ENCODE peak calls at places on chromosome 6, in eight cellular contexts. F is foreskin fibroblast, R is BJ, W is uterus, Q is LNCaP clone FGC, K is epithelial cell of esophagus, J is GM23338, G is fibroblast of lung. H is an unnamed sample.

GRCh38 chr6:22219916-22220315 is 76.9 kb downstream of the PRL start:
- DNase-seq in F (no peak), R (no peak), W (no peak), Q (no peak), K (no peak), J (no peak), G (peak), H (no peak)

GRCh38 chr6:168956884-168957730 is 296.5 kb downstream of the THBS2 start:
- DNase-seq in F (peak), R (peak), W (peak), Q (peak), K (peak), J (peak), G (peak), H (peak)

GRCh38 chr6:161373905-161374451 is 100.1 kb upstream of the AGPAT4 start:
- DNase-seq in F (peak), R (no peak), W (peak), Q (peak), K (peak), J (peak), G (peak), H (peak)

GRCh38 chr6:20540683-20541082 is 6.4 kb downstream of the CDKAL1 start:
- DNase-seq in F (no peak), R (no peak), W (no peak), Q (no peak), K (peak), J (no peak), G (peak), H (no peak)

GRCh38 chr6:18400831-18401446 is 13.8 kb downstream of the RNF144B start:
- DNase-seq in F (no peak), R (no peak), W (no peak), Q (no peak), K (no peak), J (no peak), G (no peak), H (no peak)

GRCh38 chr6:139482184-139482751 is 107.8 kb upstream of the CITED2 start:
- DNase-seq in F (no peak), R (no peak), W (no peak), Q (no peak), K (no peak), J (no peak), G (peak), H (no peak)

GRCh38 chr6:1724124-1724523 is 114.4 kb downstream of the FOXC1 start:
- DNase-seq in F (no peak), R (no peak), W (no peak), Q (peak), K (peak), J (peak), G (no peak), H (no peak)

GRCh38 chr6:99024089-99024488 is 76.3 kb upstream of the FBXL4 start:
- DNase-seq in F (no peak), R (no peak), W (no peak), Q (no peak), K (no peak), J (no peak), G (no peak), H (no peak)

GRCh38 chr6:75266716-75267291 is 17.8 kb downstream of the TMEM30A start:
- DNase-seq in F (no peak), R (no peak), W (no peak), Q (no peak), K (peak), J (peak), G (peak), H (no peak)

GRCh38 chr6:13990830-13991229 is 66.1 kb downstream of the RNF182 start:
- DNase-seq in F (no peak), R (no peak), W (no peak), Q (no peak), K (peak), J (no peak), G (peak), H (no peak)

GRCh38 chr6:35573495-35574110 is 60.9 kb upstream of the TULP1 start:
- DNase-seq in F (no peak), R (no peak), W (no peak), Q (no peak), K (no peak), J (no peak), G (no peak), H (no peak)

GRCh38 chr6:130500693-130501092 is 134.9 kb downstream of the TMEM200A start:
- DNase-seq in F (peak), R (peak), W (no peak), Q (no peak), K (peak), J (no peak), G (peak), H (no peak)

GRCh38 chr6:5584072-5584471 is 322.8 kb downstream of the FARS2 start:
- DNase-seq in F (peak), R (peak), W (no peak), Q (no peak), K (no peak), J (no peak), G (peak), H (no peak)

GRCh38 chr6:45923831-45924391 is 91.7 kb downstream of the CLIC5 start:
- DNase-seq in F (peak), R (no peak), W (no peak), Q (no peak), K (peak), J (no peak), G (peak), H (no peak)

GRCh38 chr6:117938324-117938995 is 31.4 kb downstream of the SLC35F1 start:
- DNase-seq in F (no peak), R (peak), W (peak), Q (no peak), K (no peak), J (peak), G (no peak), H (peak)

GRCh38 chr6:112286010-112286409 is 31.6 kb upstream of the LAMA4 start:
- DNase-seq in F (no peak), R (no peak), W (no peak), Q (no peak), K (no peak), J (no peak), G (no peak), H (no peak)

GRCh38 chr6:31203345-31203979 is 33.0 kb upstream of the POU5F1 start:
- DNase-seq in F (peak), R (no peak), W (no peak), Q (peak), K (peak), J (no peak), G (peak), H (peak)

GRCh38 chr6:57313711-57314471 is 3.5 kb upstream of the PRIM2 start:
- DNase-seq in F (peak), R (peak), W (peak), Q (no peak), K (peak), J (no peak), G (peak), H (no peak)

GRCh38 chr6:143542915-143543314 is 31.4 kb upstream of the FUCA2 start:
- DNase-seq in F (peak), R (no peak), W (no peak), Q (no peak), K (peak), J (no peak), G (no peak), H (no peak)

GRCh38 chr6:44543664-44544063 is 156.2 kb downstream of the CDC5L start:
- DNase-seq in F (no peak), R (no peak), W (no peak), Q (no peak), K (no peak), J (no peak), G (no peak), H (no peak)

GRCh38 chr6:5510331-5510730 is 249.0 kb downstream of the FARS2 start:
- DNase-seq in F (no peak), R (no peak), W (no peak), Q (no peak), K (no peak), J (peak), G (no peak), H (no peak)

GRCh38 chr6:52403086-52403485 is 17.1 kb upstream of the EFHC1 start:
- DNase-seq in F (no peak), R (no peak), W (no peak), Q (no peak), K (no peak), J (no peak), G (no peak), H (no peak)

GRCh38 chr6:107515955-107516354 is 26.0 kb downstream of the SOBP start:
- DNase-seq in F (no peak), R (no peak), W (no peak), Q (no peak), K (no peak), J (no peak), G (no peak), H (no peak)

GRCh38 chr6:109024784-109025183 is 69.9 kb downstream of the SESN1 start:
- DNase-seq in F (no peak), R (no peak), W (no peak), Q (no peak), K (no peak), J (peak), G (no peak), H (no peak)

GRCh38 chr6:139271056-139271455 is 20.7 kb downstream of the TXLNB start:
- DNase-seq in F (no peak), R (no peak), W (no peak), Q (no peak), K (peak), J (no peak), G (peak), H (no peak)

GRCh38 chr6:27736686-27737085 is 175.5 kb downstream of the OR2B2 start:
- DNase-seq in F (no peak), R (no peak), W (no peak), Q (no peak), K (no peak), J (no peak), G (no peak), H (no peak)

GRCh38 chr6:85404497-85405174 is 45.2 kb upstream of the NT5E start:
- DNase-seq in F (peak), R (peak), W (no peak), Q (no peak), K (peak), J (no peak), G (peak), H (peak)

GRCh38 chr6:127816643-127817042 is 84.2 kb downstream of the THEMIS start:
- DNase-seq in F (no peak), R (no peak), W (no peak), Q (no peak), K (no peak), J (peak), G (no peak), H (no peak)

GRCh38 chr6:125742024-125742423 is 7.4 kb upstream of the HEY2 start:
- DNase-seq in F (no peak), R (no peak), W (no peak), Q (no peak), K (no peak), J (no peak), G (no peak), H (no peak)

GRCh38 chr6:43220439-43220951 is 8.8 kb downstream of the DNPH1 start:
- DNase-seq in F (no peak), R (no peak), W (no peak), Q (no peak), K (no peak), J (no peak), G (no peak), H (no peak)

GRCh38 chr6:138844203-138844602 is 48.3 kb downstream of the ECT2L start:
- DNase-seq in F (peak), R (peak), W (peak), Q (no peak), K (no peak), J (peak), G (peak), H (no peak)

GRCh38 chr6:162713926-162714759 is 13.4 kb downstream of the PRKN start:
- DNase-seq in F (no peak), R (no peak), W (no peak), Q (no peak), K (no peak), J (peak), G (no peak), H (no peak)

GRCh38 chr6:135637701-135638100 is 140.2 kb upstream of the AHI1 start:
- DNase-seq in F (no peak), R (no peak), W (no peak), Q (no peak), K (no peak), J (no peak), G (peak), H (no peak)

GRCh38 chr6:150255840-150256239 is 113.0 kb upstream of the IYD start:
- DNase-seq in F (no peak), R (no peak), W (no peak), Q (no peak), K (peak), J (no peak), G (no peak), H (no peak)

DNA sequence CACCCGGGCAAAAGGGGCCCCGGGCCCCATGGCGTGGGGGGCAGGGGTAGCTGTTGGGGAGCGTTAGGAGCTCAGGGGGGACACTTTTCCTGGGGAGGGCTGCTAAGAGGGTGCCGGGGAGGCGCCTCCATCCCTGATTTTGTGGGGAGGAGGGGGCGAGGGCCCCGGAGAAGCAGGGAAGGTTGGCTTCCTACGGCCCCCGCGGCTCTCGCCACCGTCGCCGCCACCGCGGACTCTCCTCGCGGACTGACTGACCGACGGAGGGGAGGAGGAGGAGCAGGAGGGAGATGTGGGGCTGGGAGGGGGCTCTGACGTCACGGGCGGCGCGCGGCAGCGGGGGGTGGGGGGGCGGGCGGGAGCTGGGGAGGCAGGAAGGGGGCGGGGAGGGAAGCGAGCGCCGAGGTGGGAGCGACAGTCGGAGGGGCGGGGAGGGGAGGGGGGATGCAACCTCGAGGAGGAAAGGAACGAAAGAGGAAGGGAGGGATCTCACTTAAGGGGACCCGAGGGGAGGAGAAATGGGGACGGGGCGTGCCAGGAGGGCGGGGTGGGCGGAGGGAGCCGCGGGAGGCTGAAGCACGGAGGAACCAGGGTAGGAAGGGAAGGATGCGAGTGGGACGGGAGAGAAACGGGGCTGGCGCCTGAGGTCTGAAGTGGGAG is 5.1 kb downstream of the GABBR1 start:
- DNase-seq in F (peak), R (no peak), W (peak), Q (no peak), K (peak), J (peak), G (peak), H (peak)
- H3K4me3 ChIP-seq in F (peak), R (peak), W (peak), Q (peak), K (peak), J (peak), G (peak), H (peak)

GRCh38 chr6:167647750-167648470 is 178.8 kb upstream of the AFDN start:
- DNase-seq in F (no peak), R (no peak), W (no peak), Q (no peak), K (no peak), J (no peak), G (no peak), H (no peak)

GRCh38 chr6:167648506-167649278 is 178.0 kb upstream of the AFDN start:
- DNase-seq in F (no peak), R (no peak), W (no peak), Q (no peak), K (no peak), J (no peak), G (no peak), H (no peak)

GRCh38 chr6:167649486-167649885 is 177.2 kb upstream of the AFDN start:
- DNase-seq in F (no peak), R (no peak), W (no peak), Q (no peak), K (no peak), J (no peak), G (no peak), H (no peak)

GRCh38 chr6:167645383-167645782 is 181.3 kb upstream of the AFDN start:
- DNase-seq in F (no peak), R (no peak), W (no peak), Q (no peak), K (no peak), J (no peak), G (no peak), H (no peak)

GRCh38 chr6:167647333-167647732 is 179.4 kb upstream of the AFDN start:
- DNase-seq in F (no peak), R (no peak), W (no peak), Q (no peak), K (no peak), J (no peak), G (no peak), H (no peak)
- H3K4me3 ChIP-seq in F (no peak), R (no peak), W (no peak), Q (no peak), K (no peak), J (no peak), G (no peak), H (no peak)

GRCh38 chr6:90368601-90369000 is 72.0 kb upstream of the BACH2 start:
- DNase-seq in F (no peak), R (no peak), W (no peak), Q (no peak), K (no peak), J (no peak), G (peak), H (no peak)
- H3K4me3 ChIP-seq in F (no peak), R (no peak), W (no peak), Q (no peak), K (no peak), J (no peak), G (peak), H (no peak)

GRCh38 chr6:38350882-38351281 is 288.8 kb downstream of the BTBD9 start:
- DNase-seq in F (no peak), R (no peak), W (no peak), Q (no peak), K (no peak), J (peak), G (peak), H (no peak)
- H3K4me3 ChIP-seq in F (no peak), R (no peak), W (no peak), Q (no peak), K (no peak), J (no peak), G (no peak), H (no peak)

GRCh38 chr6:42021847-42022754 is 28.2 kb upstream of the TAF8 start:
- DNase-seq in F (no peak), R (no peak), W (no peak), Q (no peak), K (no peak), J (peak), G (peak), H (no peak)

GRCh38 chr6:42025790-42026311 is 24.5 kb upstream of the TAF8 start:
- DNase-seq in F (no peak), R (no peak), W (no peak), Q (no peak), K (no peak), J (no peak), G (no peak), H (no peak)

GRCh38 chr6:42020967-42021366 is 29.4 kb upstream of the TAF8 start:
- DNase-seq in F (no peak), R (no peak), W (no peak), Q (no peak), K (no peak), J (no peak), G (no peak), H (no peak)

GRCh38 chr6:42025066-42025789 is 25.1 kb upstream of the TAF8 start:
- DNase-seq in F (no peak), R (no peak), W (no peak), Q (no peak), K (no peak), J (no peak), G (no peak), H (no peak)

DNA sequence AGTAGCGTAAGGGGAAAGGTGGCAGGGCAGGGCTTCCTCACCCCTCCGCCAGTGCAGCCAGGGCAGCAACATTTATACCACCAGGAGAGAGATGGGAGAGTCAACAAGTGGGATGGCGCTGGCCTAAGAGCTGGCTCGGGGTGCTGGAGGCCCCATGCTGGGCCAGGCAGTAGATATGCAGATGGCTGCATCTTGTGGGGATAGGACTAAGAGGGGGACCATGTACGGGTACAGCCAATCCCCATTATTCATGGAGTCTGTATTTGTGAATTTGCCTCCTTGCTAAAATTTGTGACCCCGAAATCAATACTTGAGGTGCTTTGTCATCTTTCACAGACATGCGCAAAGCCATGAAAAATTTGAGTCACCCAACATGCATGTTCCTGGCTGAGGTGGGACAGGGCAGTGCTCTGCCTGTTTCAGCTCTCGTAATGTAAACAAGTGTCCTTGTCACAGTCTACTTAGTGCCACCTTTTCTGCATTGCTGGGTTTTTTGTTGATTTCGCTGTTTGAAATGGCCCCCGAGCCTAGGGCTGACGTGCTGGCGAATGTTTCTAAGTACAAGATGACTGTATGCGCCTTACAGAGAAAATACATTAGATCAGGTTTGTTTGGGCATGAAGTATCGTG is 27.5 kb upstream of the TAF8 start:
- DNase-seq in F (no peak), R (no peak), W (no peak), Q (no peak), K (no peak), J (no peak), G (no peak), H (no peak)
- H3K4me3 ChIP-seq in F (no peak), R (no peak), W (no peak), Q (no peak), K (no peak), J (no peak), G (no peak), H (no peak)

GRCh38 chr6:33213989-33214335 is 5.7 kb downstream of the RING1 start:
- DNase-seq in F (no peak), R (no peak), W (no peak), Q (no peak), K (no peak), J (no peak), G (no peak), H (no peak)
- H3K4me3 ChIP-seq in F (peak), R (peak), W (no peak), Q (no peak), K (peak), J (peak), G (peak), H (no peak)

DNA sequence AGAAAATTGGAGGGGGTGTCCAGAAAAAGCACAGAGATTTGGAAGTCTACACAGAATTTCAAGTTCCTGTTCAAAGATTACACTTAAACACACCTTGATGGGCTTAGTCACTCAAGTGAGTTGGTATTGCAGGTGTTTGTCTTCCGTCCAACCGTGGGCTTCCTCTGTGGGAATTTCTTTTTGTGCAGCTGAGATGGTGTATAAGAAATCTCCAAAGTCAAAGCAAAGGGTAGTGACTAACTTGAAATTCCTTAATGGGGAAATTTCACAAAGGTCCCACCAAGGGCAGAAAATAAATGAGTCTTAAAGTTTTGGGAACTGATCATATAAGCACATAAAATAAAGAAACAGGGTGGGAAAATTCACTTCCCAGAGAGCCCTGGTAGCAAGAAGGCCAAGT is 102.0 kb upstream of the TNFAIP3 start:
- DNase-seq in F (no peak), R (no peak), W (no peak), Q (no peak), K (peak), J (no peak), G (no peak), H (no peak)
- H3K4me3 ChIP-seq in F (no peak), R (no peak), W (no peak), Q (no peak), K (no peak), J (no peak), G (no peak), H (no peak)

GRCh38 chr6:110256366-110256765 is 76.1 kb downstream of the CDC40 start:
- DNase-seq in F (no peak), R (no peak), W (no peak), Q (no peak), K (no peak), J (no peak), G (no peak), H (no peak)
- H3K4me3 ChIP-seq in F (no peak), R (no peak), W (no peak), Q (no peak), K (no peak), J (no peak), G (no peak), H (no peak)

DNA sequence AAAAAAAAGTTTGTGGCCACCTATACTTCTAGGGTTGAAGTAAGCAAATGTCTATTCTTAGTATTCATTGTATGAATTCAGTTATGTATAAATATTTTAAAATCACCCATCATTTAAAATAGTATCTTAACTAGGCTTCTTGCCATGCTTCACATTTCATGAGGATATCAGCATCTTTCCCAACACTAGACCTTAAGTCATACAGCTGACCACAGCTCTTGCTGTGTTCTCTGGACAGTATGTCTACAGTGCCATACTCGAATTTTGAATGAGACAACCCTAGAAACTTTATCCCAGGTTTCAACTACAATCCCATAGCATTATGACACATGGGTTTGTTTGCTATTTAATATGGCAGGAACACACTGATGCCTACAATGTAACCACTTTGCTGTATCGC is 5.2 kb downstream of the TXNDC5 start:
- DNase-seq in F (no peak), R (no peak), W (no peak), Q (no peak), K (no peak), J (no peak), G (peak), H (no peak)
- H3K4me3 ChIP-seq in F (no peak), R (no peak), W (no peak), Q (no peak), K (no peak), J (no peak), G (no peak), H (no peak)